ENCODE peak calls at places on chromosomes 12 and 14, in ten cellular contexts. F is OCI-LY7; J is brain microvascular endothelial cell; B is GM23248; G is AG04449; I is heart right ventricle; A is tibial artery; K is dorsolateral prefrontal cortex; L is CD4-positive, alpha-beta memory T cell; Q is fibroblast of the aortic adventitia. T is an unnamed sample.

GRCh38 chr12:122423258-122424165 is 1.0 kb upstream of the CLIP1 start:
- DNase-seq in Q (peak), A (no peak), K (no peak), F (peak), J (no peak), B (peak), G (no peak), I (peak), L (no peak), T (no peak)

GRCh38 chr12:62260733-62261683 is 804 bp downstream of the USP15 start:
- DNase-seq in Q (peak), J (peak), L (peak), G (no peak), B (peak), I (peak), K (no peak), A (peak), F (peak), T (no peak)

GRCh38 chr12:64992641-64993040 is 128.5 kb downstream of the WIF1 start:
- DNase-seq in B (no peak), L (no peak), F (no peak), I (no peak), K (no peak), Q (no peak), J (no peak), A (no peak), G (no peak), T (no peak)

GRCh38 chr12:32533971-32534590 is 134.7 kb downstream of the FGD4 start:
- DNase-seq in F (peak), G (peak), J (peak), A (peak), B (peak), K (no peak), L (no peak), Q (peak), I (peak), T (peak)

GRCh38 chr14:65226824-65227604 is 124.7 kb upstream of the MAX start:
- DNase-seq in G (no peak), F (no peak), A (no peak), J (no peak), K (no peak), Q (peak), L (no peak), B (peak), I (no peak), T (no peak)

GRCh38 chr14:50530794-50531193 is 1.6 kb downstream of the MAP4K5 start:
- DNase-seq in A (no peak), L (no peak), G (no peak), F (peak), B (peak), J (no peak), I (no peak), K (no peak), Q (peak), T (no peak)

GRCh38 chr14:35879654-35880249 is 53.6 kb downstream of the BRMS1L start:
- DNase-seq in A (no peak), I (no peak), K (no peak), B (peak), G (no peak), Q (peak), J (peak), F (peak), L (peak), T (no peak)

GRCh38 chr14:104856869-104857860 is 7.9 kb upstream of the CEP170B start:
- DNase-seq in L (no peak), B (no peak), K (no peak), G (no peak), Q (no peak), J (no peak), A (no peak), I (no peak), F (no peak), T (no peak)

GRCh38 chr12:70154960-70155589 is 88.2 kb upstream of the CNOT2 start:
- DNase-seq in K (no peak), F (peak), I (no peak), B (no peak), Q (no peak), A (no peak), G (no peak), L (no peak), J (no peak), T (no peak)

GRCh38 chr12:110937104-110937641 is 16.8 kb upstream of the MYL2 start:
- DNase-seq in L (peak), I (no peak), K (no peak), J (peak), Q (peak), G (no peak), F (peak), A (no peak), B (peak), T (peak)

GRCh38 chr14:99560403-99560802 is 43.6 kb downstream of the CCDC85C start:
- DNase-seq in F (no peak), Q (no peak), B (no peak), G (no peak), I (no peak), A (no peak), K (no peak), J (no peak), L (no peak), T (no peak)

GRCh38 chr12:131896811-131897270 is 2.4 kb downstream of the ULK1 start:
- DNase-seq in A (no peak), F (no peak), B (no peak), J (peak), Q (no peak), G (peak), L (no peak), I (no peak), K (peak), T (no peak)

GRCh38 chr12:48556631-48557030 is 13.2 kb downstream of the LALBA start:
- DNase-seq in A (no peak), L (no peak), B (no peak), Q (no peak), G (no peak), F (no peak), I (no peak), J (no peak), K (no peak), T (no peak)

GRCh38 chr14:59707778-59708635 is 131.4 kb upstream of the CCDC175 start:
- DNase-seq in G (no peak), K (no peak), B (peak), L (no peak), J (no peak), I (no peak), A (no peak), Q (peak), F (no peak), T (no peak)

GRCh38 chr12:29451886-29452285 is 45.6 kb downstream of the OVCH1 start:
- DNase-seq in L (no peak), J (no peak), K (no peak), I (no peak), B (no peak), A (no peak), F (no peak), G (no peak), Q (no peak), T (no peak)

GRCh38 chr14:34172477-34173368 is 221.8 kb upstream of the EGLN3 start:
- DNase-seq in I (no peak), G (no peak), B (no peak), J (no peak), Q (no peak), F (no peak), K (no peak), A (no peak), L (no peak), T (peak)

GRCh38 chr12:47905313-47905730 is 528 bp upstream of the VDR start:
- DNase-seq in I (peak), J (no peak), B (peak), F (no peak), L (no peak), A (peak), K (no peak), G (no peak), Q (no peak), T (peak)

GRCh38 chr14:38904959-38905358 is 198.1 kb downstream of the SEC23A start:
- DNase-seq in F (no peak), Q (no peak), G (no peak), L (no peak), K (no peak), J (no peak), A (no peak), B (no peak), I (no peak), T (no peak)

GRCh38 chr12:130169256-130169655 is 7.0 kb downstream of the FZD10 start:
- DNase-seq in A (no peak), G (no peak), K (no peak), Q (no peak), I (no peak), J (no peak), L (no peak), F (no peak), B (no peak), T (no peak)

GRCh38 chr12:132275110-132275531 is 54.3 kb downstream of the GALNT9 start:
- DNase-seq in A (no peak), I (no peak), F (no peak), B (peak), K (peak), J (peak), L (no peak), G (no peak), Q (peak), T (no peak)

GRCh38 chr12:120361506-120362208 is 7.3 kb downstream of the MSI1 start:
- DNase-seq in L (no peak), F (no peak), J (peak), A (no peak), K (peak), G (no peak), Q (peak), I (peak), B (peak), T (peak)

GRCh38 chr14:100192250-100192671 is 32.8 kb upstream of the DEGS2 start:
- DNase-seq in K (no peak), J (no peak), L (no peak), Q (no peak), B (no peak), G (no peak), I (peak), F (no peak), A (no peak), T (peak)

GRCh38 chr12:4562034-4562657 is at the start of gene DYRK4:
- DNase-seq in F (no peak), G (no peak), L (no peak), K (peak), I (peak), J (peak), Q (peak), A (peak), B (peak), T (peak)

GRCh38 chr14:51298895-51299294 is 58.8 kb downstream of the TMX1 start:
- DNase-seq in G (no peak), Q (peak), J (no peak), F (no peak), B (peak), A (no peak), L (peak), I (no peak), K (no peak), T (no peak)

GRCh38 chr14:99511421-99512109 is 30.4 kb downstream of the CCNK start:
- DNase-seq in G (peak), I (no peak), B (peak), Q (peak), A (no peak), L (no peak), F (no peak), K (peak), J (peak), T (no peak)

GRCh38 chr14:68020999-68021663 is 201.6 kb downstream of the RAD51B start:
- DNase-seq in I (no peak), G (no peak), K (no peak), A (no peak), Q (no peak), J (no peak), L (no peak), B (no peak), F (no peak), T (no peak)

GRCh38 chr12:6923003-6923732 is 4.6 kb upstream of the ATN1 start:
- DNase-seq in F (peak), J (no peak), A (no peak), Q (no peak), B (no peak), K (no peak), G (no peak), L (no peak), I (no peak), T (no peak)

GRCh38 chr14:69107407-69108003 is 45.4 kb downstream of the DCAF5 start:
- DNase-seq in I (peak), A (no peak), G (no peak), F (peak), B (peak), Q (peak), J (peak), L (peak), K (no peak), T (no peak)

GRCh38 chr14:60160422-60160821 is 4.8 kb downstream of the DHRS7 start:
- DNase-seq in F (no peak), I (no peak), A (no peak), G (no peak), K (no peak), Q (no peak), B (no peak), L (no peak), J (no peak), T (no peak)

GRCh38 chr14:77302926-77303325 is 17.8 kb downstream of the POMT2 start:
- DNase-seq in J (peak), L (no peak), A (no peak), I (no peak), B (peak), G (no peak), K (no peak), F (no peak), Q (peak), T (no peak)

GRCh38 chr12:104602901-104603300 is 146.2 kb downstream of the CHST11 start:
- DNase-seq in B (peak), F (no peak), J (no peak), A (no peak), I (no peak), Q (no peak), K (no peak), L (no peak), G (no peak), T (no peak)

GRCh38 chr14:82366803-82367202 is 833.1 kb upstream of the SEL1L start:
- DNase-seq in B (no peak), L (no peak), Q (no peak), F (no peak), A (no peak), K (no peak), G (no peak), I (no peak), J (no peak), T (no peak)

DNA sequence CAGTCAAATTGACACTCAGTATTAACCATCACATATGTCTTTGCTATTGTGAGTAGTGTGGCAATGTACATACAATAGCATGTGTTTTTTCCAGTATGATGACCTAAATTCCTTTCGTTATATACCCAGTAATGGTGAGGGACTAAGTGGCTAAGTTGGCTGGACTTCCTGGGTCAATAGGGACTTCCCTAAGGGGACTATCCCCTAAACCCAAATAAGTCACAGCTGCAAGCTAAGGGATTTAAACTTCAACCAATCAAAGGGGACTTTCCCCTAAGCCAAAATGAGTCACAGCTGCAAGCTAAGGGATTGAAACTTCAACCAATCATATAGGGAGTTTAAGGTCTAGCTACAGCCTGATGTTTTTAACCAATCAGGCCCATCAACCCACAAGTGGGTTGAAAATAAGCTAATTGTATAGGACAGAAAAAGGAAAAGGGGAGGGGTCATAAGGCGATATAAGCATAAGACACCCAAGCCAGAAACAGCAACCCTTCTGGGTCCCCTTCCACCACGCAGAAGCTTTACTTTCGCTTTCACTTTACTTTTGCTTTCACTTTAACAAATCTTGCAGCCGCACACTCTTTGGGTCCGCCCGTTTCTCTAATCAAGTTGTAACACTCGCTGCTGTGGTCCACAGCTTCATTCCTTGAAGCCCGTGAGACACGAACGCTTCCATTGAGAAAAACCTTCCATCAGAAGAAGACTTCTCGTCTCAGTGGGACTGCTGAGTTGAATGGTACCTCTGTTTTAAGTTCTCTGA is 404.4 kb downstream of the FLRT2 start:
- DNase-seq in F (peak), K (no peak), G (no peak), I (peak), J (no peak), A (no peak), Q (peak), L (peak), B (peak), T (no peak)
- H3K4me3 ChIP-seq in F (peak), K (peak), G (peak), I (peak), J (peak), A (peak), Q (peak), L (peak), B (peak), T (peak)

DNA sequence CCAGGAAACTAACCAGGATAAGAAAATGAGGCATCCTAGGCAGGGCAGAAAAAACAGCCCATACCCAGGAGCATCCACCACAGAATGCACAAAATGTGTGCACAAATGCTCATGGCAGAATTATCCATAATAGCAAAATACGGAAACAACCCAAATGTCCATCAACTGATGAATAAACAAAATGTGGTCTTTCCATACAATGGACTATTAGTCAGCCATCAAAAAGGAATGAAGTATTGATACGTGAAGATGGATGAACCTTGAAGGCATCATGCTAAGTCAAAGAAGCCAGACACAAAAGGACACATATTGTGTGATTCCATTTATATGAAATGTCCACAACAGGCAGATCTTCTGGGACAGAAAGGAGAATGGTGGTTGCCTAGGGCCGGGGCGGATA is 19.1 kb downstream of the HRK start:
- DNase-seq in F (no peak), L (no peak), G (no peak), K (no peak), I (no peak), J (no peak), B (no peak), Q (no peak), A (no peak), T (no peak)
- H3K4me3 ChIP-seq in F (peak), L (no peak), G (no peak), K (no peak), I (no peak), J (no peak), B (no peak), Q (no peak), A (no peak), T (no peak)

GRCh38 chr14:102262894-102263462 is 42.0 kb downstream of the MOK start:
- DNase-seq in G (no peak), K (no peak), I (no peak), L (no peak), B (peak), F (no peak), Q (peak), J (no peak), A (no peak), T (no peak)

GRCh38 chr14:102264355-102264754 is 40.6 kb downstream of the MOK start:
- DNase-seq in G (no peak), B (no peak), J (no peak), Q (peak), I (no peak), F (no peak), L (no peak), K (no peak), A (no peak), T (no peak)

GRCh38 chr14:102264775-102265174 is 40.2 kb downstream of the MOK start:
- DNase-seq in J (no peak), A (no peak), F (no peak), K (no peak), B (no peak), Q (peak), L (no peak), I (peak), G (no peak), T (no peak)
- H3K4me3 ChIP-seq in J (no peak), A (no peak), F (no peak), K (no peak), B (no peak), Q (no peak), L (no peak), I (no peak), G (no peak), T (no peak)

GRCh38 chr12:42237052-42237852 is 796 bp downstream of the YAF2 start:
- DNase-seq in B (peak), J (peak), A (peak), Q (peak), G (no peak), I (peak), F (peak), L (peak), K (peak), T (peak)

GRCh38 chr12:42236017-42236416 is 2.0 kb downstream of the YAF2 start:
- DNase-seq in K (no peak), L (no peak), B (peak), G (no peak), F (no peak), Q (peak), I (no peak), A (no peak), J (no peak), T (no peak)

GRCh38 chr12:42237853-42238239 is 202 bp downstream of the YAF2 start:
- DNase-seq in F (no peak), I (no peak), B (peak), L (no peak), G (no peak), A (no peak), Q (no peak), K (no peak), J (no peak), T (no peak)

GRCh38 chr12:42234970-42235369 is 3.1 kb downstream of the YAF2 start:
- DNase-seq in F (no peak), L (no peak), B (peak), I (peak), G (no peak), K (no peak), J (no peak), A (no peak), Q (no peak), T (no peak)

DNA sequence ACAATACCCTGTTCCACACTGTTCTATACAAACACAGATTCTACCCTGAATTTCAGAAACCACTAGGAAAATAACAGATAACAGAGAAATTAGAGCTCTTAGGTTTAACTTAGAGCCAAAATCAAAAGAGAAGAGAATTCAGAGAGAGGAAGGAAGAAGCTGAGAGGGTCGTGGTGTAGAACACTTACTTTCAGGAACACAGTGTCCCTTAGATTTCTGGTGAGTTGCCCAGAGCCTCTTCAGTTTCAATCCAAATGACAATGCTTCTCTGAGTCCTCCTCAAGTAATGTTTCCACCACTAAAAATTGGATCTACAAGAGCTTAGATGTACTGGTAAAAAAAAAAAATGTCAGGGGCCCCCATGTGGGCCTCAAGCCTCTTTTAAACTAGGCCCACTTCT is 2.6 kb downstream of the YAF2 start:
- DNase-seq in I (peak), K (no peak), A (peak), Q (no peak), L (no peak), J (no peak), G (no peak), B (no peak), F (no peak), T (no peak)
- H3K4me3 ChIP-seq in I (peak), K (peak), A (no peak), Q (no peak), L (no peak), J (no peak), G (no peak), B (peak), F (no peak), T (peak)